ENCODE peak calls at places on chromosomes 6 and 20, in ten cellular contexts. One of them, this sample, is unnamed.

GRCh38 chr6:30931959-30932645 is at the start of gene SFTA2:
- DNase-seq in ovary: no peak
- DNase-seq in SIG-M5: no peak
- DNase-seq in kidney tubule cell: peak
- DNase-seq in Karpas-422: no peak
- DNase-seq in cardiac fibroblast: no peak
- DNase-seq in GM13977: no peak
- DNase-seq in iris pigment epithelial cell: no peak
- DNase-seq in activated CD4-positive, alpha-beta T cell treated with anti-CD3 and anti-CD28 coated beads, Interleukin-2, amount 50 U/mL, for 1 hour: no peak
- DNase-seq in heart left ventricle: no peak
- DNase-seq in this sample: peak

GRCh38 chr6:18883851-18884250 is 496.7 kb downstream of the RNF144B start:
- DNase-seq in ovary: no peak
- DNase-seq in SIG-M5: no peak
- DNase-seq in kidney tubule cell: no peak
- DNase-seq in Karpas-422: no peak
- DNase-seq in cardiac fibroblast: no peak
- DNase-seq in GM13977: no peak
- DNase-seq in iris pigment epithelial cell: no peak
- DNase-seq in activated CD4-positive, alpha-beta T cell treated with anti-CD3 and anti-CD28 coated beads, Interleukin-2, amount 50 U/mL, for 1 hour: no peak
- DNase-seq in heart left ventricle: no peak
- DNase-seq in this sample: no peak

GRCh38 chr6:3390698-3391097 is 66.2 kb downstream of the SLC22A23 start:
- DNase-seq in ovary: peak
- DNase-seq in SIG-M5: no peak
- DNase-seq in kidney tubule cell: no peak
- DNase-seq in Karpas-422: no peak
- DNase-seq in cardiac fibroblast: peak
- DNase-seq in GM13977: no peak
- DNase-seq in iris pigment epithelial cell: peak
- DNase-seq in activated CD4-positive, alpha-beta T cell treated with anti-CD3 and anti-CD28 coated beads, Interleukin-2, amount 50 U/mL, for 1 hour: no peak
- DNase-seq in heart left ventricle: no peak
- DNase-seq in this sample: peak

GRCh38 chr20:58907481-58908137 is 55.1 kb downstream of the GNAS start:
- DNase-seq in ovary: peak
- DNase-seq in SIG-M5: peak
- DNase-seq in kidney tubule cell: peak
- DNase-seq in Karpas-422: peak
- DNase-seq in cardiac fibroblast: peak
- DNase-seq in GM13977: peak
- DNase-seq in iris pigment epithelial cell: peak
- DNase-seq in activated CD4-positive, alpha-beta T cell treated with anti-CD3 and anti-CD28 coated beads, Interleukin-2, amount 50 U/mL, for 1 hour: peak
- DNase-seq in heart left ventricle: peak
- DNase-seq in this sample: peak

GRCh38 chr20:59020938-59021551 is 1.8 kb downstream of the TUBB1 start:
- DNase-seq in ovary: no peak
- DNase-seq in SIG-M5: no peak
- DNase-seq in kidney tubule cell: peak
- DNase-seq in Karpas-422: no peak
- DNase-seq in cardiac fibroblast: peak
- DNase-seq in GM13977: no peak
- DNase-seq in iris pigment epithelial cell: peak
- DNase-seq in activated CD4-positive, alpha-beta T cell treated with anti-CD3 and anti-CD28 coated beads, Interleukin-2, amount 50 U/mL, for 1 hour: no peak
- DNase-seq in heart left ventricle: no peak
- DNase-seq in this sample: no peak

GRCh38 chr6:142934190-142934589 is 10.8 kb downstream of the HIVEP2 start:
- DNase-seq in ovary: no peak
- DNase-seq in SIG-M5: no peak
- DNase-seq in kidney tubule cell: no peak
- DNase-seq in Karpas-422: no peak
- DNase-seq in cardiac fibroblast: no peak
- DNase-seq in GM13977: no peak
- DNase-seq in iris pigment epithelial cell: no peak
- DNase-seq in activated CD4-positive, alpha-beta T cell treated with anti-CD3 and anti-CD28 coated beads, Interleukin-2, amount 50 U/mL, for 1 hour: no peak
- DNase-seq in heart left ventricle: no peak
- DNase-seq in this sample: no peak

GRCh38 chr6:33977606-33978438 is 168.1 kb downstream of the GRM4 start:
- DNase-seq in ovary: no peak
- DNase-seq in SIG-M5: no peak
- DNase-seq in kidney tubule cell: no peak
- DNase-seq in Karpas-422: peak
- DNase-seq in cardiac fibroblast: no peak
- DNase-seq in GM13977: no peak
- DNase-seq in iris pigment epithelial cell: no peak
- DNase-seq in activated CD4-positive, alpha-beta T cell treated with anti-CD3 and anti-CD28 coated beads, Interleukin-2, amount 50 U/mL, for 1 hour: no peak
- DNase-seq in heart left ventricle: peak
- DNase-seq in this sample: no peak

GRCh38 chr6:17744019-17744756 is 37.5 kb upstream of the NUP153 start:
- DNase-seq in ovary: no peak
- DNase-seq in SIG-M5: no peak
- DNase-seq in kidney tubule cell: no peak
- DNase-seq in Karpas-422: no peak
- DNase-seq in cardiac fibroblast: no peak
- DNase-seq in GM13977: no peak
- DNase-seq in iris pigment epithelial cell: no peak
- DNase-seq in activated CD4-positive, alpha-beta T cell treated with anti-CD3 and anti-CD28 coated beads, Interleukin-2, amount 50 U/mL, for 1 hour: no peak
- DNase-seq in heart left ventricle: no peak
- DNase-seq in this sample: no peak

GRCh38 chr6:131000544-131000943 is 62.5 kb downstream of the EPB41L2 start:
- DNase-seq in ovary: no peak
- DNase-seq in SIG-M5: no peak
- DNase-seq in kidney tubule cell: no peak
- DNase-seq in Karpas-422: no peak
- DNase-seq in cardiac fibroblast: no peak
- DNase-seq in GM13977: no peak
- DNase-seq in iris pigment epithelial cell: no peak
- DNase-seq in activated CD4-positive, alpha-beta T cell treated with anti-CD3 and anti-CD28 coated beads, Interleukin-2, amount 50 U/mL, for 1 hour: no peak
- DNase-seq in heart left ventricle: no peak
- DNase-seq in this sample: no peak

GRCh38 chr6:21115111-21115510 is 478.4 kb upstream of the SOX4 start:
- DNase-seq in ovary: peak
- DNase-seq in SIG-M5: no peak
- DNase-seq in kidney tubule cell: no peak
- DNase-seq in Karpas-422: peak
- DNase-seq in cardiac fibroblast: peak
- DNase-seq in GM13977: no peak
- DNase-seq in iris pigment epithelial cell: peak
- DNase-seq in activated CD4-positive, alpha-beta T cell treated with anti-CD3 and anti-CD28 coated beads, Interleukin-2, amount 50 U/mL, for 1 hour: no peak
- DNase-seq in heart left ventricle: no peak
- DNase-seq in this sample: peak

GRCh38 chr20:55632592-55632991 is 372.7 kb downstream of the CBLN4 start:
- DNase-seq in ovary: no peak
- DNase-seq in SIG-M5: no peak
- DNase-seq in kidney tubule cell: no peak
- DNase-seq in Karpas-422: no peak
- DNase-seq in cardiac fibroblast: no peak
- DNase-seq in GM13977: no peak
- DNase-seq in iris pigment epithelial cell: no peak
- DNase-seq in activated CD4-positive, alpha-beta T cell treated with anti-CD3 and anti-CD28 coated beads, Interleukin-2, amount 50 U/mL, for 1 hour: no peak
- DNase-seq in heart left ventricle: no peak
- DNase-seq in this sample: no peak

GRCh38 chr6:132496519-132497180 is 16.3 kb downstream of the STX7 start:
- DNase-seq in ovary: no peak
- DNase-seq in SIG-M5: no peak
- DNase-seq in kidney tubule cell: no peak
- DNase-seq in Karpas-422: peak
- DNase-seq in cardiac fibroblast: no peak
- DNase-seq in GM13977: no peak
- DNase-seq in iris pigment epithelial cell: no peak
- DNase-seq in activated CD4-positive, alpha-beta T cell treated with anti-CD3 and anti-CD28 coated beads, Interleukin-2, amount 50 U/mL, for 1 hour: no peak
- DNase-seq in heart left ventricle: no peak
- DNase-seq in this sample: no peak

GRCh38 chr6:43120938-43121913 is 45.1 kb downstream of the PTK7 start:
- DNase-seq in ovary: peak
- DNase-seq in SIG-M5: no peak
- DNase-seq in kidney tubule cell: peak
- DNase-seq in Karpas-422: no peak
- DNase-seq in cardiac fibroblast: peak
- DNase-seq in GM13977: no peak
- DNase-seq in iris pigment epithelial cell: peak
- DNase-seq in activated CD4-positive, alpha-beta T cell treated with anti-CD3 and anti-CD28 coated beads, Interleukin-2, amount 50 U/mL, for 1 hour: no peak
- DNase-seq in heart left ventricle: no peak
- DNase-seq in this sample: peak

GRCh38 chr6:38684904-38685303 is 18.0 kb downstream of the GLO1 start:
- DNase-seq in ovary: no peak
- DNase-seq in SIG-M5: no peak
- DNase-seq in kidney tubule cell: no peak
- DNase-seq in Karpas-422: no peak
- DNase-seq in cardiac fibroblast: no peak
- DNase-seq in GM13977: no peak
- DNase-seq in iris pigment epithelial cell: no peak
- DNase-seq in activated CD4-positive, alpha-beta T cell treated with anti-CD3 and anti-CD28 coated beads, Interleukin-2, amount 50 U/mL, for 1 hour: no peak
- DNase-seq in heart left ventricle: no peak
- DNase-seq in this sample: no peak

GRCh38 chr6:42368156-42368555 is 83.6 kb downstream of the TRERF1 start:
- DNase-seq in ovary: no peak
- DNase-seq in SIG-M5: no peak
- DNase-seq in kidney tubule cell: no peak
- DNase-seq in Karpas-422: no peak
- DNase-seq in cardiac fibroblast: no peak
- DNase-seq in GM13977: peak
- DNase-seq in iris pigment epithelial cell: no peak
- DNase-seq in activated CD4-positive, alpha-beta T cell treated with anti-CD3 and anti-CD28 coated beads, Interleukin-2, amount 50 U/mL, for 1 hour: peak
- DNase-seq in heart left ventricle: no peak
- DNase-seq in this sample: no peak

GRCh38 chr6:64489760-64490159 is 854.2 kb downstream of the PHF3 start:
- DNase-seq in ovary: no peak
- DNase-seq in SIG-M5: no peak
- DNase-seq in kidney tubule cell: peak
- DNase-seq in Karpas-422: no peak
- DNase-seq in cardiac fibroblast: no peak
- DNase-seq in GM13977: no peak
- DNase-seq in iris pigment epithelial cell: no peak
- DNase-seq in activated CD4-positive, alpha-beta T cell treated with anti-CD3 and anti-CD28 coated beads, Interleukin-2, amount 50 U/mL, for 1 hour: no peak
- DNase-seq in heart left ventricle: no peak
- DNase-seq in this sample: no peak

GRCh38 chr6:38806833-38807232 is 91.7 kb downstream of the DNAH8 start:
- DNase-seq in ovary: no peak
- DNase-seq in SIG-M5: no peak
- DNase-seq in kidney tubule cell: no peak
- DNase-seq in Karpas-422: no peak
- DNase-seq in cardiac fibroblast: no peak
- DNase-seq in GM13977: no peak
- DNase-seq in iris pigment epithelial cell: no peak
- DNase-seq in activated CD4-positive, alpha-beta T cell treated with anti-CD3 and anti-CD28 coated beads, Interleukin-2, amount 50 U/mL, for 1 hour: no peak
- DNase-seq in heart left ventricle: no peak
- DNase-seq in this sample: no peak

GRCh38 chr6:11161031-11161966 is 49.8 kb upstream of the ERVFRD-1 start:
- DNase-seq in ovary: no peak
- DNase-seq in SIG-M5: no peak
- DNase-seq in kidney tubule cell: peak
- DNase-seq in Karpas-422: no peak
- DNase-seq in cardiac fibroblast: peak
- DNase-seq in GM13977: no peak
- DNase-seq in iris pigment epithelial cell: peak
- DNase-seq in activated CD4-positive, alpha-beta T cell treated with anti-CD3 and anti-CD28 coated beads, Interleukin-2, amount 50 U/mL, for 1 hour: no peak
- DNase-seq in heart left ventricle: no peak
- DNase-seq in this sample: no peak

GRCh38 chr6:136945626-136946235 is 23.6 kb downstream of the SLC35D3 start:
- DNase-seq in ovary: no peak
- DNase-seq in SIG-M5: no peak
- DNase-seq in kidney tubule cell: peak
- DNase-seq in Karpas-422: no peak
- DNase-seq in cardiac fibroblast: no peak
- DNase-seq in GM13977: no peak
- DNase-seq in iris pigment epithelial cell: no peak
- DNase-seq in activated CD4-positive, alpha-beta T cell treated with anti-CD3 and anti-CD28 coated beads, Interleukin-2, amount 50 U/mL, for 1 hour: no peak
- DNase-seq in heart left ventricle: no peak
- DNase-seq in this sample: peak

GRCh38 chr6:69584913-69585729 is 211.7 kb downstream of the LMBRD1 start:
- DNase-seq in ovary: no peak
- DNase-seq in SIG-M5: no peak
- DNase-seq in kidney tubule cell: peak
- DNase-seq in Karpas-422: no peak
- DNase-seq in cardiac fibroblast: peak
- DNase-seq in GM13977: peak
- DNase-seq in iris pigment epithelial cell: no peak
- DNase-seq in activated CD4-positive, alpha-beta T cell treated with anti-CD3 and anti-CD28 coated beads, Interleukin-2, amount 50 U/mL, for 1 hour: no peak
- DNase-seq in heart left ventricle: no peak
- DNase-seq in this sample: no peak

GRCh38 chr6:16564430-16564829 is 196.8 kb downstream of the ATXN1 start:
- DNase-seq in ovary: no peak
- DNase-seq in SIG-M5: no peak
- DNase-seq in kidney tubule cell: no peak
- DNase-seq in Karpas-422: no peak
- DNase-seq in cardiac fibroblast: peak
- DNase-seq in GM13977: no peak
- DNase-seq in iris pigment epithelial cell: peak
- DNase-seq in activated CD4-positive, alpha-beta T cell treated with anti-CD3 and anti-CD28 coated beads, Interleukin-2, amount 50 U/mL, for 1 hour: no peak
- DNase-seq in heart left ventricle: no peak
- DNase-seq in this sample: no peak

GRCh38 chr20:45317826-45318225 is 9.7 kb upstream of the MATN4 start:
- DNase-seq in ovary: no peak
- DNase-seq in SIG-M5: no peak
- DNase-seq in kidney tubule cell: no peak
- DNase-seq in Karpas-422: no peak
- DNase-seq in cardiac fibroblast: no peak
- DNase-seq in GM13977: no peak
- DNase-seq in iris pigment epithelial cell: no peak
- DNase-seq in activated CD4-positive, alpha-beta T cell treated with anti-CD3 and anti-CD28 coated beads, Interleukin-2, amount 50 U/mL, for 1 hour: no peak
- DNase-seq in heart left ventricle: no peak
- DNase-seq in this sample: no peak

GRCh38 chr20:50322703-50323131 is 132.1 kb downstream of the CEBPB start:
- DNase-seq in ovary: no peak
- DNase-seq in SIG-M5: no peak
- DNase-seq in kidney tubule cell: no peak
- DNase-seq in Karpas-422: no peak
- DNase-seq in cardiac fibroblast: no peak
- DNase-seq in GM13977: no peak
- DNase-seq in iris pigment epithelial cell: no peak
- DNase-seq in activated CD4-positive, alpha-beta T cell treated with anti-CD3 and anti-CD28 coated beads, Interleukin-2, amount 50 U/mL, for 1 hour: no peak
- DNase-seq in heart left ventricle: no peak
- DNase-seq in this sample: no peak

GRCh38 chr6:122286512-122286911 is 112.9 kb upstream of the HSF2 start:
- DNase-seq in ovary: no peak
- DNase-seq in SIG-M5: no peak
- DNase-seq in kidney tubule cell: no peak
- DNase-seq in Karpas-422: no peak
- DNase-seq in cardiac fibroblast: peak
- DNase-seq in GM13977: no peak
- DNase-seq in iris pigment epithelial cell: peak
- DNase-seq in activated CD4-positive, alpha-beta T cell treated with anti-CD3 and anti-CD28 coated beads, Interleukin-2, amount 50 U/mL, for 1 hour: no peak
- DNase-seq in heart left ventricle: no peak
- DNase-seq in this sample: no peak

GRCh38 chr6:47161176-47161687 is 119.1 kb upstream of the ADGRF1 start:
- DNase-seq in ovary: no peak
- DNase-seq in SIG-M5: peak
- DNase-seq in kidney tubule cell: peak
- DNase-seq in Karpas-422: no peak
- DNase-seq in cardiac fibroblast: peak
- DNase-seq in GM13977: no peak
- DNase-seq in iris pigment epithelial cell: peak
- DNase-seq in activated CD4-positive, alpha-beta T cell treated with anti-CD3 and anti-CD28 coated beads, Interleukin-2, amount 50 U/mL, for 1 hour: no peak
- DNase-seq in heart left ventricle: no peak
- DNase-seq in this sample: peak

GRCh38 chr6:161575508-161576254 is 301.8 kb upstream of the AGPAT4 start:
- DNase-seq in ovary: no peak
- DNase-seq in SIG-M5: no peak
- DNase-seq in kidney tubule cell: no peak
- DNase-seq in Karpas-422: no peak
- DNase-seq in cardiac fibroblast: no peak
- DNase-seq in GM13977: no peak
- DNase-seq in iris pigment epithelial cell: peak
- DNase-seq in activated CD4-positive, alpha-beta T cell treated with anti-CD3 and anti-CD28 coated beads, Interleukin-2, amount 50 U/mL, for 1 hour: no peak
- DNase-seq in heart left ventricle: no peak
- DNase-seq in this sample: no peak

GRCh38 chr20:36579996-36580545 is 6.7 kb downstream of the TGIF2 start:
- DNase-seq in ovary: no peak
- DNase-seq in SIG-M5: no peak
- DNase-seq in kidney tubule cell: peak
- DNase-seq in Karpas-422: no peak
- DNase-seq in cardiac fibroblast: peak
- DNase-seq in GM13977: no peak
- DNase-seq in iris pigment epithelial cell: peak
- DNase-seq in activated CD4-positive, alpha-beta T cell treated with anti-CD3 and anti-CD28 coated beads, Interleukin-2, amount 50 U/mL, for 1 hour: no peak
- DNase-seq in heart left ventricle: no peak
- DNase-seq in this sample: peak

GRCh38 chr6:78605909-78606446 is 261.4 kb upstream of the IRAK1BP1 start:
- DNase-seq in ovary: no peak
- DNase-seq in SIG-M5: no peak
- DNase-seq in kidney tubule cell: peak
- DNase-seq in Karpas-422: no peak
- DNase-seq in cardiac fibroblast: peak
- DNase-seq in GM13977: no peak
- DNase-seq in iris pigment epithelial cell: peak
- DNase-seq in activated CD4-positive, alpha-beta T cell treated with anti-CD3 and anti-CD28 coated beads, Interleukin-2, amount 50 U/mL, for 1 hour: no peak
- DNase-seq in heart left ventricle: no peak
- DNase-seq in this sample: peak